ENCODE peak calls at places on chromosomes 3 and 15, in seven cellular contexts. G is PC-9, I is ascending aorta, T is GM23248, B is ovary, Q is aorta, F is hepatocyte. S is an unnamed sample.

GRCh38 chr3:37967252-37967881 is 23.2 kb upstream of the VILL start:
- DNase-seq in G (peak; percentile 55), I (no peak), T (peak; percentile 80), B (peak; percentile 58), Q (peak; percentile 85), F (peak; percentile 79), S (peak; percentile 46)

GRCh38 chr3:127720161-127720823 is 47.5 kb downstream of the ABTB1 start:
- DNase-seq in G (no peak), I (no peak), T (no peak), B (no peak), Q (no peak), F (no peak), S (no peak)

GRCh38 chr3:195129644-195130492 is 141.1 kb downstream of the XXYLT1 start:
- DNase-seq in G (no peak), I (no peak), T (no peak), B (no peak), Q (no peak), F (no peak), S (peak; percentile 59)

GRCh38 chr3:153195480-153195879 is 33.5 kb downstream of the RAP2B start:
- DNase-seq in G (no peak), I (no peak), T (no peak), B (no peak), Q (no peak), F (no peak), S (peak; percentile 45)

GRCh38 chr3:172624999-172625398 is 85.9 kb downstream of the NCEH1 start:
- DNase-seq in G (no peak), I (no peak), T (no peak), B (no peak), Q (no peak), F (no peak), S (no peak)

GRCh38 chr3:25831578-25831977 is 41.7 kb downstream of the OXSM start:
- DNase-seq in G (no peak), I (no peak), T (peak; percentile 52), B (no peak), Q (no peak), F (peak; percentile 22), S (peak; percentile 32)

GRCh38 chr15:48062476-48062875 is 58.3 kb upstream of the SLC24A5 start:
- DNase-seq in G (no peak), I (no peak), T (no peak), B (no peak), Q (no peak), F (no peak), S (peak; percentile 27)

GRCh38 chr3:20669184-20669583 is 483.2 kb upstream of the SGO1 start:
- DNase-seq in G (no peak), I (no peak), T (peak; percentile 46), B (peak; percentile 8), Q (no peak), F (no peak), S (no peak)

GRCh38 chr3:22908974-22909507 is 294.1 kb upstream of the UBE2E2 start:
- DNase-seq in G (no peak), I (no peak), T (no peak), B (no peak), Q (no peak), F (no peak), S (no peak)

GRCh38 chr3:15428539-15428938 is 1.1 kb downstream of the EAF1 start:
- DNase-seq in G (no peak), I (no peak), T (peak; percentile 93), B (no peak), Q (no peak), F (peak; percentile 19), S (peak; percentile 95)

GRCh38 chr3:31077826-31078225 is 183.4 kb upstream of the GADL1 start:
- DNase-seq in G (no peak), I (no peak), T (peak; percentile 65), B (no peak), Q (no peak), F (no peak), S (peak; percentile 67)

GRCh38 chr15:77538011-77538410 is 94.7 kb downstream of the LINGO1 start:
- DNase-seq in G (no peak), I (no peak), T (no peak), B (no peak), Q (peak; percentile 62), F (no peak), S (no peak)

GRCh38 chr3:52880047-52880446 is 17.3 kb downstream of the STIMATE start:
- DNase-seq in G (no peak), I (no peak), T (no peak), B (no peak), Q (no peak), F (no peak), S (no peak)

GRCh38 chr3:196292281-196292923 is 4.9 kb upstream of the PCYT1A start:
- DNase-seq in G (no peak), I (no peak), T (no peak), B (no peak), Q (no peak), F (no peak), S (no peak)

GRCh38 chr3:63864008-63864871 is 573 bp downstream of the ATXN7 start:
- DNase-seq in G (peak; percentile 43), I (no peak), T (peak; percentile 55), B (peak; percentile 37), Q (peak; percentile 82), F (peak; percentile 76), S (no peak)

GRCh38 chr15:81199031-81199779 is 2.5 kb downstream of the IL16 start:
- DNase-seq in G (no peak), I (no peak), T (no peak), B (no peak), Q (no peak), F (no peak), S (no peak)

GRCh38 chr3:23490459-23490858 is 287.3 kb downstream of the UBE2E2 start:
- DNase-seq in G (no peak), I (no peak), T (peak; percentile 78), B (no peak), Q (no peak), F (no peak), S (peak; percentile 81)

GRCh38 chr15:48939686-48940085 is 24.0 kb downstream of the SHC4 start:
- DNase-seq in G (no peak), I (no peak), T (peak; percentile 98), B (no peak), Q (no peak), F (peak; percentile 43), S (peak; percentile 90)

GRCh38 chr3:142976621-142977398 is 13.3 kb upstream of the PAQR9 start:
- DNase-seq in G (peak; percentile 83), I (peak; percentile 51), T (peak; percentile 96), B (peak; percentile 76), Q (peak; percentile 96), F (peak; percentile 66), S (peak; percentile 93)

GRCh38 chr3:72097053-72097452 is 312.1 kb upstream of the PROK2 start:
- DNase-seq in G (no peak), I (no peak), T (no peak), B (no peak), Q (no peak), F (no peak), S (no peak)

GRCh38 chr3:72100062-72100511 is 315.1 kb upstream of the PROK2 start:
- DNase-seq in G (no peak), I (no peak), T (no peak), B (peak; percentile 15), Q (no peak), F (no peak), S (no peak)

GRCh38 chr3:72100626-72101187 is 315.8 kb upstream of the PROK2 start:
- DNase-seq in G (no peak), I (peak; percentile 80), T (peak; percentile 92), B (peak; percentile 84), Q (peak; percentile 97), F (peak; percentile 91), S (peak; percentile 7)

GRCh38 chr3:72101538-72101937 is 316.6 kb upstream of the PROK2 start:
- DNase-seq in G (no peak), I (no peak), T (no peak), B (no peak), Q (no peak), F (no peak), S (no peak)

DNA sequence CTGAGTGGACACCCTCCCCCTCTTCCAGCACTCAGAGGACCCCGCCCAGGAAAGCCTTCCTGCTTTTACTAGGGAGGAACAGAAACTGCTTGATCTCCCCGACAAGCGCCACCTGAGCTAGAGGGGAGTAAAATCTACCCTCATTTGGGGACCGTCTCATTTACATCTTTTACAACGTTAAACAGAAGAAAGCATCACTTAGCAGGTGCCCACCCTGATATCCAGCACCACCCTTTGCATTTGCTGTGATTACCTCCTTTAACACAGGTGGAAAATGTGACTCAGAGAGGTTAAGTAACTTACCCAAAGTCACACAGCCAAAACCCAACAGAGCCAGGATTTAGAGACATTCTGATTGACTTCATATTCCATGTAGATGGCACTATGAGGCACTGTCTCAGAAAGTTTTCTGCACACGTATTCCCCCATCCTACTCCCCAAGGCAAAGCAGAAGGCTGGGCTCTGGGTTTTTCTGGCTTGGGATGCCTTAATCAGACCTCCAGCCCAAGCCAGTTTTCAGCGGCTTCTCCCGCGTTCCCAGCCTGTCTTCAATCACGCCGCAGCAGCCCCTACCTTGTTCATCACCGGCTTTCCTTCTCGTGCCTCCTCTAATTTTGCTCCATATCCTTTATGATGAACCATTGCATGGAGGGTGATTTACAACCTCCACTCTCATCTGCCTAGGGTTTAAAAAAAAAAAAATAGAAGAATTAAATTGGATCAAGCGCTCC is 314.5 kb upstream of the PROK2 start:
- DNase-seq in G (no peak), I (no peak), T (no peak), B (no peak), Q (no peak), F (no peak), S (no peak)
- H3K4me3 ChIP-seq in G (no peak overlapping the region), I (no peak overlapping the region), T (no peak overlapping the region), B (no peak overlapping the region), Q (no peak overlapping the region), F (no peak overlapping the region), S (no peak overlapping the region)

GRCh38 chr15:27500206-27500605 is 529.2 kb downstream of the GABRG3 start:
- DNase-seq in G (no peak), I (no peak), T (no peak), B (no peak), Q (no peak), F (no peak), S (no peak)
- H3K4me3 ChIP-seq in G (no peak overlapping the region), I (no peak overlapping the region), T (no peak overlapping the region), B (no peak overlapping the region), Q (no peak overlapping the region), F (no peak overlapping the region), S (no peak overlapping the region)

DNA sequence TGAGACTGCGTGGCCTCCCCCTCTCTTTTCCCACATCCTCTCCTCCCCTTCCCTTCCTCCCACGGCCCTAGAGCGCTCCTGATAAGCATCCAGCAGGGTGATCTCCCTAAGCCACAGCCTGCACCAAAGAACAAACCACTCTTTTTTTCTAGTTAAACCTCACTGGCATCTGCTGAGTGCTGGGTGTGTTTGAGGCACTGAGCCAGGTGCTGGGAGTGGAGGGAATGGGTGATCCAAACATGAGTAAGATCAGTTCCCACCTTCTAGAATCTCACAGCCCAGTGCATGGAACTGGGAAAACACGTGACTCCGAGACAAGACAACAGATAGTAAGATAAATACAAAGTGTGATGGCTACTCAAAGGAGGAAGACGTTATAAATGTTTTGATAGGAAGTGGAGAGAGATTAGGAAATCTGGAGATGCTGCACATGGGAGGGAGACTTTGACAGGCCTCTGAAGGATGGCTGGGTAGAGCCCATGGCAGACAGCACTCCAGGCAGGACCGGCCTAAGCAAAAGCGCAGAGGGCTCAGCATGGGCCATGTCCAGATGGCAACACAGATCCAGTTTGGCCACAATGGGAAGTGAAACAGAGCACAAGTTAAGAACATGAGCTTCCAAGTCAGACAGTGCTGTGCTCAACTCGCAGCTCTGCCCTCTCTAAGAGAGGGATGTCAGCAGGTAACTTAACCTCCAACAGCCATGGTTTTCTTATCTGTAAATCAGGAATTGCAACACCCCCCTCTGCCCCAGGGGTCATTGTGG is 55.6 kb downstream of the CCR3 start:
- DNase-seq in G (no peak), I (no peak), T (peak; percentile 27), B (no peak), Q (no peak), F (no peak), S (peak; percentile 66)
- H3K4me3 ChIP-seq in G (no peak overlapping the region), I (no peak overlapping the region), T (no peak overlapping the region), B (no peak overlapping the region), Q (no peak overlapping the region), F (no peak overlapping the region), S (no peak overlapping the region)

GRCh38 chr15:64387562-64388168 is at the start of gene TRIP4:
- DNase-seq in G (peak; percentile 94), I (peak; percentile 73), T (peak; percentile 99), B (peak; percentile 90), Q (peak; percentile 98), F (peak; percentile 96), S (peak; percentile 92)
- H3K4me3 ChIP-seq in G (peak within 1 kb of the TSS; percentile 95), I (peak within 1 kb of the TSS; percentile 73), T (peak within 1 kb of the TSS; percentile 98), B (peak within 1 kb of the TSS; percentile 46), Q (peak within 1 kb of the TSS; percentile 76), F (peak within 1 kb of the TSS; percentile 67), S (peak within 1 kb of the TSS; percentile 75)